ENCODE peak calls at places on chromosomes 12 and 14, in seven cellular contexts. T is upper lobe of right lung, P is GM12865, Q is endothelial cell, N is uterus, C is coronary artery, M is HCT116. S is an unnamed sample.

GRCh38 chr12:6768385-6769002 is 2.3 kb downstream of the PTMS start:
- DNase-seq in T (no peak), P (no peak), Q (no peak), N (no peak), C (no peak), M (no peak), S (no peak)

GRCh38 chr12:124923906-124924734 is 9.7 kb upstream of the UBC start:
- DNase-seq in T (no peak), P (no peak), Q (no peak), N (peak; percentile 51), C (no peak), M (no peak), S (no peak)

GRCh38 chr12:117228239-117228638 is 38.0 kb upstream of the FBXO21 start:
- DNase-seq in T (no peak), P (no peak), Q (no peak), N (no peak), C (no peak), M (no peak), S (no peak)

GRCh38 chr14:74301594-74302159 is 1.1 kb downstream of the ABCD4 start:
- DNase-seq in T (no peak), P (no peak), Q (no peak), N (no peak), C (no peak), M (no peak), S (no peak)

GRCh38 chr12:92290016-92290685 is 144.5 kb upstream of the BTG1 start:
- DNase-seq in T (no peak), P (no peak), Q (no peak), N (no peak), C (no peak), M (no peak), S (no peak)

GRCh38 chr12:107594995-107595394 is 90.6 kb upstream of the PWP1 start:
- DNase-seq in T (no peak), P (no peak), Q (no peak), N (no peak), C (no peak), M (no peak), S (no peak)

GRCh38 chr12:12821975-12822374 is 8.8 kb downstream of the DDX47 start:
- DNase-seq in T (no peak), P (peak; percentile 58), Q (no peak), N (no peak), C (no peak), M (no peak), S (no peak)

GRCh38 chr12:113239811-113240331 is 18.6 kb downstream of the TPCN1 start:
- DNase-seq in T (no peak), P (no peak), Q (no peak), N (no peak), C (no peak), M (no peak), S (no peak)

GRCh38 chr12:119417440-119417839 is 82.9 kb downstream of the CCDC60 start:
- DNase-seq in T (no peak), P (no peak), Q (no peak), N (no peak), C (no peak), M (no peak), S (no peak)

GRCh38 chr14:103896578-103896977 is 31.7 kb upstream of the TDRD9 start:
- DNase-seq in T (no peak), P (no peak), Q (no peak), N (no peak), C (no peak), M (no peak), S (no peak)

GRCh38 chr14:97602438-97603117 is 805.4 kb downstream of the VRK1 start:
- DNase-seq in T (no peak), P (peak; percentile 68), Q (peak; percentile 26), N (no peak), C (no peak), M (no peak), S (no peak)

GRCh38 chr12:32049956-32050355 is 56.7 kb upstream of the BICD1 start:
- DNase-seq in T (no peak), P (no peak), Q (no peak), N (no peak), C (no peak), M (no peak), S (no peak)

GRCh38 chr12:24724765-24725307 is 224.1 kb downstream of the BCAT1 start:
- DNase-seq in T (no peak), P (no peak), Q (no peak), N (no peak), C (no peak), M (no peak), S (no peak)

GRCh38 chr14:24436355-24437019 is 6.1 kb downstream of the SDR39U1 start:
- DNase-seq in T (no peak), P (peak; percentile 71), Q (peak; percentile 52), N (no peak), C (no peak), M (peak; percentile 50), S (no peak)

GRCh38 chr14:29039171-29039570 is 272.6 kb downstream of the FOXG1 start:
- DNase-seq in T (no peak), P (no peak), Q (no peak), N (no peak), C (no peak), M (no peak), S (no peak)

GRCh38 chr12:10069099-10069498 is 29.7 kb downstream of the CLEC1A start:
- DNase-seq in T (no peak), P (no peak), Q (no peak), N (peak; percentile 35), C (no peak), M (no peak), S (no peak)

GRCh38 chr12:105253882-105254513 is 18.0 kb upstream of the APPL2 start:
- DNase-seq in T (no peak), P (no peak), Q (no peak), N (no peak), C (no peak), M (no peak), S (no peak)

GRCh38 chr14:22314183-22314820 is 274.7 kb downstream of the DAD1 start:
- DNase-seq in T (no peak), P (peak; percentile 71), Q (peak; percentile 49), N (peak; percentile 15), C (no peak), M (peak; percentile 60), S (no peak)

GRCh38 chr12:78293039-78293686 is 462.5 kb downstream of the NAV3 start:
- DNase-seq in T (no peak), P (no peak), Q (no peak), N (no peak), C (no peak), M (no peak), S (no peak)

GRCh38 chr12:16385779-16386646 is 38.6 kb downstream of the MGST1 start:
- DNase-seq in T (no peak), P (peak; percentile 10), Q (peak; percentile 21), N (peak; percentile 36), C (no peak), M (no peak), S (no peak)

GRCh38 chr12:7970475-7971252 is 34.7 kb upstream of the SLC2A3 start:
- DNase-seq in T (peak; percentile 96), P (peak; percentile 93), Q (peak; percentile 92), N (peak; percentile 90), C (peak; percentile 90), M (peak; percentile 61), S (peak; percentile 89)
- TF ChIP-seq CTCF in T (no peak), P (no peak), Q (no peak), N (no peak), C (no peak), M (no peak), S (peak; percentile 62)

DNA sequence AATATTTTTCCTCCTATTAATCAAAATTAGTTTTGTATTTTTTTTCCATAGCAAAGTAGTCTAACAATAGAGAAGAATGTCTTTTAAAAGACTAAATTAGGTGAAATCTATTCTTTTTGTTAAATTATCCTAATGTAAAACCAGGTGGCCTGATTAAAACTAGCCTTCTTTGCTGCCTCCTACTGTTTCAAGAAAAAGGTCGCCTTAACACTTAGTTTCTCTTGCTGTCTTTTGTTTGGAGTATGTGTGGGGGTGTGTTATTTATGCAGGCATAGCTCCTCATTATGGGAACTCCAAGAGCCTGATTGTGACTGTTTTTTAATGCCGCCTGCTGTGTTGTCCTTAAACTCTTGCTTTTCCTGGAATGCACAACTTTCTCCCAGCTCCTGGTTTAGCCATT is 855.3 kb downstream of the DIO2 start:
- DNase-seq in T (no peak), P (no peak), Q (no peak), N (no peak), C (no peak), M (no peak), S (no peak)
- TF ChIP-seq CTCF in T (no peak), P (no peak), Q (no peak), N (no peak), C (no peak), M (no peak), S (no peak)

DNA sequence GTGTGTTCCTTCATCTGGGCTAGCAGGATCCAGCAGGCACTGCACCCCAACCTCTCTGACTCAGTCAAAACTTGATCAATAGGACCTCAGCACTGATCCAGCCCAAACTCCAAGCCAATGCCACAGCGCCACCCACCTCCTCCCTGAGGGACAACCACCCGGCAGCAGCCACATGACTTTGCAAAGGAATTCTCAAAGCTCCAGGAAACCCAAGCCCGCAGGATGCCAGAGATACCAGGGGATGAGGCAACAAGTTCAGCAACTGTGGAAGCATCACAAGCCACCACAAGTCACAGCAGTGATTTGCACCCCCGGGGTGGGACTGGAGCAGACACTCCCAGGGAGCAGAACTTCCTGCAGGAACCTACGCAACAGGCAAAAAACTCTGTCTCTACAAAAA is 37.3 kb downstream of the ACTN1 start:
- DNase-seq in T (no peak), P (no peak), Q (peak; percentile 54), N (peak; percentile 55), C (peak; percentile 96), M (no peak), S (no peak)
- TF ChIP-seq CTCF in T (peak; percentile 20), P (peak; percentile 2), Q (no peak), N (peak; percentile 2), C (peak; percentile 44), M (peak; percentile 54), S (no peak)

GRCh38 chr14:54642950-54643695 is 76.2 kb downstream of the SAMD4A start:
- DNase-seq in T (no peak), P (peak; percentile 45), Q (no peak), N (no peak), C (no peak), M (no peak), S (no peak)
- TF ChIP-seq CTCF in T (peak; percentile 26), P (peak; percentile 36), Q (no peak), N (no peak), C (no peak), M (no peak), S (peak; percentile 36)

DNA sequence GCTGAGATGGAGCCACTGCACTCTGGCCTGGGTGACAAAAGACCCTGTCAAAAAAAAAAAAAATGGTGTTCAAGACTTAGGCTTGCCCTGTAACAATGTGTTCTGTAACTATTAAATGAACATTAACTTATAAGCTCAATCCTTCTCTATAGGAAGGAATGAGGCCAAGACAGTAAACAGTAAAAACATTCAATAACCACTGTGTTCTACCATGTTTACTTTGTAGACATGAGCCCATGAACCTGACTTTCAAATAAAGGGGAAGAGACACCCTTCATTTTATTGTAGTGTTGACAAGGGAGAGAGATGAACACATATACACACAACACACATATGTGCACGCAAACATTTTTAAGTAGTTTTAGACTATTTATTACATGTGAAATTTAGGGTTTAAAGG is 20.1 kb upstream of the RASSF3 start:
- DNase-seq in T (no peak), P (no peak), Q (no peak), N (no peak), C (no peak), M (no peak), S (no peak)
- TF ChIP-seq CTCF in T (no peak), P (no peak), Q (no peak), N (no peak), C (no peak), M (no peak), S (no peak)

GRCh38 chr14:49767473-49768300 is at the start of gene KLHDC2:
- DNase-seq in T (peak; percentile 97), P (peak; percentile 95), Q (peak; percentile 92), N (peak; percentile 84), C (peak; percentile 91), M (peak; percentile 59), S (peak; percentile 93)
- TF ChIP-seq CTCF in T (peak; percentile 25), P (peak; percentile 20), Q (no peak), N (peak; percentile 65), C (no peak), M (peak; percentile 51), S (peak; percentile 46)